ENCODE peak calls at places on chromosomes 4 and X, in four cellular contexts. Z is prostate gland, G is left ventricle myocardium inferior, R is SK-N-SH. Y is an unnamed sample.
A peak's percentile ranks its signal among the peaks of the same experiment; 100 is the strongest.

GRCh38 chrX:8668797-8669196 is 63.1 kb downstream of the ANOS1 start:
- DNase-seq in R (no peak), G (no peak), Z (no peak), Y (no peak)

GRCh38 chr4:18695733-18696527 is 674.4 kb upstream of the LCORL start:
- DNase-seq in G (no peak), R (no peak), Z (no peak), Y (no peak)

GRCh38 chr4:161850631-161851030 is 313.2 kb downstream of the FSTL5 start:
- DNase-seq in G (no peak), Z (no peak), R (no peak), Y (no peak)

GRCh38 chr4:151948351-151949016 is 187.7 kb upstream of the GATB start:
- DNase-seq in G (no peak), Z (no peak), R (no peak), Y (no peak)

GRCh38 chr4:168741281-168742173 is 244.7 kb downstream of the PALLD start:
- DNase-seq in G (no peak), Z (no peak), R (no peak), Y (no peak)

GRCh38 chrX:10709276-10709675 is 88.9 kb upstream of the MID1 start:
- DNase-seq in G (no peak), R (no peak), Z (peak; percentile 9), Y (no peak)

GRCh38 chrX:47723689-47724088 is 64.7 kb upstream of the UXT start:
- DNase-seq in G (no peak), R (no peak), Z (no peak), Y (no peak)

GRCh38 chrX:46325312-46325877 is 219.8 kb downstream of the ZNF674 start:
- DNase-seq in R (no peak), G (no peak), Z (no peak), Y (no peak)

GRCh38 chr4:13546855-13547562 is 2.7 kb upstream of the NKX3-2 start:
- DNase-seq in R (peak; percentile 54), G (no peak), Z (no peak), Y (peak; percentile 44)

GRCh38 chr4:154707877-154708276 is 35.9 kb upstream of the LRAT start:
- DNase-seq in Z (no peak), R (no peak), G (no peak), Y (no peak)

GRCh38 chr4:8550691-8551090 is 29.5 kb upstream of the GPR78 start:
- DNase-seq in G (no peak), R (peak; percentile 6), Z (no peak), Y (no peak)

GRCh38 chrX:32744906-32745305 is 466.4 kb downstream of the DMD start:
- DNase-seq in G (no peak), R (no peak), Z (no peak), Y (no peak)

GRCh38 chr4:70992354-70992753 is 1.1 kb upstream of the DCK start:
- DNase-seq in R (no peak), G (no peak), Z (no peak), Y (peak; percentile 26)

GRCh38 chrX:148938348-148938747 is 437.9 kb downstream of the AFF2 start:
- DNase-seq in G (no peak), Z (no peak), R (no peak), Y (no peak)

GRCh38 chrX:38571058-38571457 is 9.7 kb downstream of the TSPAN7 start:
- DNase-seq in R (no peak), G (no peak), Z (no peak), Y (no peak)

GRCh38 chr4:8269535-8270417 is at the start of gene HTRA3:
- DNase-seq in G (peak; percentile 74), R (no peak), Z (no peak), Y (peak; percentile 35)

GRCh38 chr4:142405021-142405991 is 440.8 kb downstream of the INPP4B start:
- DNase-seq in R (no peak), Z (peak; percentile 50), G (peak; percentile 23), Y (peak; percentile 33)

GRCh38 chr4:16794816-16795445 is 103.5 kb downstream of the LDB2 start:
- DNase-seq in Z (no peak), G (peak; percentile 22), R (peak; percentile 45), Y (peak; percentile 27)

GRCh38 chr4:147583876-147584275 is 33.3 kb upstream of the TMEM184C start:
- DNase-seq in G (no peak), R (no peak), Z (no peak), Y (no peak)

GRCh38 chrX:65871671-65872311 is 168.1 kb downstream of the VSIG4 start:
- DNase-seq in G (no peak), R (no peak), Z (no peak), Y (peak; percentile 64)

GRCh38 chr4:168699224-168699878 is 202.5 kb downstream of the PALLD start:
- DNase-seq in Z (no peak), R (no peak), G (no peak), Y (no peak)

GRCh38 chr4:19707876-19708275 is 543.8 kb upstream of the SLIT2 start:
- DNase-seq in G (no peak), Z (no peak), R (no peak), Y (no peak)

GRCh38 chr4:148542922-148543623 is 100.9 kb upstream of the NR3C2 start:
- DNase-seq in G (no peak), R (no peak), Z (no peak), Y (no peak)

GRCh38 chr4:133151301-133151680 is 2.2 kb downstream of the PCDH10 start:
- DNase-seq in R (no peak), Z (no peak), G (no peak), Y (no peak)

GRCh38 chr4:128861856-128862518 is 52.5 kb downstream of the JADE1 start:
- DNase-seq in G (no peak), Z (no peak), R (no peak), Y (no peak)

GRCh38 chrX:10001496-10001895 is 34.3 kb downstream of the CLDN34 start:
- DNase-seq in G (no peak), R (no peak), Z (no peak), Y (no peak)

GRCh38 chr4:86640469-86640868 is 46.4 kb downstream of the PTPN13 start:
- DNase-seq in G (no peak), Z (no peak), R (no peak), Y (no peak)

GRCh38 chr4:147824316-147824715 is 92.4 kb downstream of the ARHGAP10 start:
- DNase-seq in R (no peak), G (no peak), Z (no peak), Y (no peak)

GRCh38 chr4:24400537-24400936 is 183.8 kb downstream of the DHX15 start:
- DNase-seq in G (no peak), R (no peak), Z (no peak), Y (no peak)

DNA sequence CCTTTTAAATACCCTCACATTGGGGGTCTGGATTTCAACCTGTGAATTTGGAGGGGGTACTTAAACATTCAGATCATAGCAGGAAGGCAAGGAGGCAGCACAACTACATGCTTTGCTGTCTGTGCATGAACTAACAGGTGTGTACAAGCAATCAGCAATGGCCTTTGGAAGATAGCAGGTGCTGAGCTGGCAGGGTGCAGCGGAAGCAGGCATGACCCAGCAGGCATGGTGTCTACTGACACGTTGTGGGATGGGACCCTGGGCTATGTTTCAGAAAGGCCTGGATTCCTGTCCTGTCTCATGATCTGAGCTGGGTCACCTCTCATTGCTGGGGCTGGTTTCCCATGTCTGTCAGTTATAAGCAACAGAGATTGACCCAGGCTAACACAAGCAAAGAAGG is 13.9 kb downstream of the PPP2R2C start:
- DNase-seq in G (no peak), Z (no peak), R (no peak), Y (no peak)
- H3K27me3 ChIP-seq in G (peaks cover 72% of the 10 kb centered on the region), Z (no peaks in the 10 kb centered on the region), R (no peaks in the 10 kb centered on the region), Y (peaks cover 10% of the 10 kb centered on the region)

GRCh38 chrX:51896626-51897025 is 3.2 kb downstream of the MAGED1 start:
- DNase-seq in Z (no peak), G (no peak), R (no peak), Y (no peak)
- H3K4me1 ChIP-seq in Z (no peaks in the 10 kb centered on the region), G (peaks cover 13% of the 10 kb centered on the region), R (peaks cover 14% of the 10 kb centered on the region), Y (peaks cover 4% of the 10 kb centered on the region)

DNA sequence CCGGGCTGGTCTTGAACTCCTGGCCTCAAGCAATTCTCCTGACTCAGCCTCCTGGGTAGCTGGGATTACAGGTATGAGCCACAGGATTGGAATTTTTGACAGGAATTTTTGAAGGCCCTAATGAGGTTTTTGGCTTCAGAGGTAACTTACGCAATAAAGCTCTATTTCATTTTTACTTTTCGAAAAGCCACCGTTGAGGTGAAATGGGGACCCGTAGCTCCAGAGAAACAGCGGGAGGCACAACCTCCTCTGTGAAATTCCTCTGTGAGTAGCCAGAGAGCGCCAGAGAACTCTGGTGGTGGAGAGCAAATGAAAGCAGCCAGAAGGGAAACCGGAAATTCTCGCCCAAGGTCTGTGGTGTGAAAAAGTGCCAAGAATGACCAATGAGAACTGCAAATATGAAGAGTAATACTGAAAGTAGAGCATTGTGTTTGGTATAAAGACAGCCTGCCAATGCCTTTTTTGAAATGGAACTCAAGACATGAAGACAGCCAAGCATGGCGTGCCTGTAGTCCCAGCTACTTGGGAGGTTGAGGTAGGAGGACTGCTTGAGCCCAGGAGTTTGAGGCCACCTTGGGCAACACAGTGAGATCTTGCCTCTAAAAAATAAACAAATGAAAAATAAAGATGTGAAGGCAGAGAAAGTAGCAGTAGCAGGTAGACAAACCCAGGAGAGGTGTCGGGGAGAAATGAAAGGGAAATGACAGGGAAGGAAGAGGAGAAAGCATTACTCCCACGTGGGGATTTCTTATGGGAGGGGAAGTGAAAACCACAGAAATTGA is 33.0 kb upstream of the TMEM131L start:
- DNase-seq in G (peak; percentile 26), Z (peak; percentile 69), R (no peak), Y (peak; percentile 74)
- TF ChIP-seq CTCF in G (peak; percentile 80), Z (peak; percentile 63), R (peak; percentile 39), Y (peak; percentile 82)

GRCh38 chr4:1405636-1406415 is 416 bp downstream of the NKX1-1 start:
- DNase-seq in Z (peak; percentile 2), R (peak; percentile 58), G (no peak), Y (no peak)

GRCh38 chr4:1406416-1406945 is at the start of gene NKX1-1:
- DNase-seq in Z (peak; percentile 3), G (no peak), R (no peak), Y (no peak)

GRCh38 chr4:1408418-1408817 is 2.2 kb upstream of the NKX1-1 start:
- DNase-seq in R (peak; percentile 65), Z (peak; percentile 2), G (no peak), Y (no peak)

GRCh38 chr4:1407657-1408333 is 1.6 kb upstream of the NKX1-1 start:
- DNase-seq in G (no peak), Z (no peak), R (peak; percentile 34), Y (no peak)

GRCh38 chr4:1406946-1407656 is 859 bp upstream of the NKX1-1 start:
- DNase-seq in R (peak; percentile 42), G (no peak), Z (peak; percentile 2), Y (no peak)
- H3K27me3 ChIP-seq in R (peaks cover 76% of the 10 kb centered on the region), G (peaks cover 100% of the 10 kb centered on the region), Z (peaks cover 84% of the 10 kb centered on the region), Y (peaks cover 100% of the 10 kb centered on the region)

DNA sequence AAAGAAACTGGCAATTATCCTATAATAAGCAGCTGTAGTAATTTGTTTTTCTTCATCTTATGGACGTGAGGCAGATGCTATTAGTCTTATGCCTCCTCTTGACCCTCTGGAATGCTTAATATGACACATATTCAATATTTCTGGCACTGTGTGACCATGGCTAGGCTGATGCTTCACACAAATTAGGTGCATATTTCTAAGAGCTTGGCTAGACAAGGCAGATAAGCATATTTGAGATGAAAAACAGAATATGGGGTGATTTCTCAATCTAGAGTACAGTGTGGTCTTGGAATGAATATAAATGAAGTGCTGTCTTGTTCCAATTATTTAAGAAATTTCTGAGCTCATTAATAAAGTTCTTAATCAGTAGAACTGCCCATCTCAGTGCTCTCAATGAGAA is 156.2 kb downstream of the NPNT start:
- DNase-seq in G (no peak), R (no peak), Z (no peak), Y (no peak)
- H3K4me1 ChIP-seq in G (no peaks in the 10 kb centered on the region), R (no peaks in the 10 kb centered on the region), Z (no peaks in the 10 kb centered on the region), Y (peaks cover 6% of the 10 kb centered on the region)

Y was measured in transverse colon.